ENCODE peak calls at places on chromosomes 13 and 19, in nine cellular contexts. Z, K, H, I, O, M, R, Q and Y are unnamed samples.

GRCh38 chr13:32031025-32031814 is at the start of gene FRY:
- DNase-seq in K (peak; percentile 83), Q (peak; percentile 10), R (peak; percentile 13), O (peak; percentile 51), Z (peak; percentile 28), I (peak; percentile 63), H (peak; percentile 41), M (no peak), Y (no peak)

GRCh38 chr13:94169783-94170513 is 309.5 kb downstream of the DCT start:
- DNase-seq in R (no peak), M (no peak), O (no peak), I (no peak), Z (no peak), K (no peak), H (no peak), Q (no peak), Y (no peak)

GRCh38 chr13:23856008-23856750 is 33.0 kb downstream of the MIPEP start:
- DNase-seq in H (no peak), Q (no peak), I (no peak), O (no peak), Z (no peak), M (no peak), R (no peak), K (peak; percentile 10), Y (no peak)

GRCh38 chr19:18339703-18340102 is 695 bp upstream of the PGPEP1 start:
- DNase-seq in O (no peak), R (no peak), M (no peak), I (no peak), H (no peak), Z (no peak), K (no peak), Q (no peak), Y (no peak)

GRCh38 chr13:51525567-51526165 is 58.6 kb upstream of the WDFY2 start:
- DNase-seq in K (no peak), M (no peak), R (no peak), Z (no peak), O (no peak), Q (no peak), I (no peak), H (no peak), Y (no peak)

GRCh38 chr13:113660066-113660465 is 2.1 kb upstream of the ATP4B start:
- DNase-seq in K (no peak), Q (no peak), O (no peak), Z (no peak), H (no peak), I (no peak), R (no peak), M (no peak), Y (no peak)

GRCh38 chr19:46648070-46648960 is 12.3 kb upstream of the GNG8 start:
- DNase-seq in O (no peak), H (no peak), M (no peak), Q (no peak), K (no peak), R (no peak), Z (no peak), I (no peak), Y (no peak)

GRCh38 chr13:39353988-39354387 is 249.0 kb downstream of the LHFPL6 start:
- DNase-seq in I (no peak), H (no peak), Q (no peak), M (no peak), Z (no peak), K (no peak), O (no peak), R (no peak), Y (no peak)

GRCh38 chr19:15717781-15718180 is 10.0 kb upstream of the OR10H2 start:
- DNase-seq in O (no peak), H (no peak), Z (no peak), K (no peak), R (no peak), Q (no peak), I (no peak), M (no peak), Y (no peak)

GRCh38 chr13:45932172-45932571 is 80.6 kb upstream of the SIAH3 start:
- DNase-seq in O (no peak), H (no peak), I (no peak), K (no peak), R (no peak), M (no peak), Q (no peak), Z (no peak), Y (no peak)

GRCh38 chr13:109790951-109791605 is 4.7 kb upstream of the IRS2 start:
- DNase-seq in I (peak; percentile 70), Q (no peak), H (no peak), O (no peak), Z (no peak), R (no peak), K (peak; percentile 45), M (no peak), Y (peak; percentile 92)

GRCh38 chr19:13918726-13919411 is 12.9 kb downstream of the CC2D1A start:
- DNase-seq in O (no peak), M (no peak), K (no peak), Q (no peak), H (no peak), R (no peak), I (no peak), Z (no peak), Y (no peak)

GRCh38 chr13:110245421-110245899 is 61.5 kb downstream of the COL4A1 start:
- DNase-seq in Z (no peak), M (no peak), O (no peak), K (no peak), H (no peak), R (no peak), I (no peak), Q (no peak), Y (no peak)

GRCh38 chr13:37966266-37966665 is 96.7 kb upstream of the TRPC4 start:
- DNase-seq in Q (no peak), K (no peak), M (no peak), H (no peak), R (peak; percentile 2), I (no peak), O (no peak), Z (no peak), Y (no peak)

GRCh38 chr19:29666634-29667389 is 1.6 kb downstream of the PLEKHF1 start:
- DNase-seq in M (no peak), I (no peak), K (no peak), O (no peak), Z (no peak), Q (no peak), R (no peak), H (no peak), Y (no peak)

GRCh38 chr13:109271991-109272454 is 514.4 kb downstream of the IRS2 start:
- DNase-seq in O (no peak), Q (no peak), R (no peak), M (peak; percentile 71), K (no peak), Z (no peak), H (no peak), I (no peak), Y (no peak)

GRCh38 chr13:97946951-97947588 is 6.4 kb upstream of the IPO5 start:
- DNase-seq in K (no peak), I (no peak), Q (no peak), M (no peak), O (no peak), H (no peak), R (peak; percentile 57), Z (no peak), Y (no peak)

GRCh38 chr19:45469132-45469834 is 1.5 kb downstream of the FOSB start:
- DNase-seq in K (peak; percentile 97), Z (peak; percentile 92), I (peak; percentile 90), Q (peak; percentile 82), O (peak; percentile 88), H (peak; percentile 94), R (peak; percentile 77), M (no peak), Y (peak; percentile 70)

GRCh38 chr19:12665646-12666304 is 767 bp downstream of the MAN2B1 start:
- DNase-seq in K (peak; percentile 43), M (no peak), O (no peak), Z (no peak), I (no peak), H (peak; percentile 66), R (no peak), Q (no peak), Y (no peak)

GRCh38 chr13:100394005-100394695 is 194.4 kb downstream of the GGACT start:
- DNase-seq in Z (no peak), R (peak; percentile 33), I (no peak), H (no peak), M (peak; percentile 50), K (peak; percentile 62), Q (no peak), O (no peak), Y (no peak)

GRCh38 chr13:79674765-79675515 is 194.0 kb downstream of the NDFIP2 start:
- DNase-seq in H (no peak), I (no peak), Z (no peak), O (no peak), M (no peak), R (no peak), K (peak; percentile 20), Q (no peak), Y (no peak)

GRCh38 chr19:16470911-16471811 is 609 bp downstream of the EPS15L1 start:
- DNase-seq in K (peak; percentile 49), O (no peak), M (no peak), I (no peak), Z (peak; percentile 10), H (no peak), Q (no peak), R (no peak), Y (no peak)

GRCh38 chr19:30145467-30145866 is 203.4 kb downstream of the URI1 start:
- DNase-seq in R (no peak), O (no peak), Q (no peak), Z (no peak), M (no peak), H (no peak), I (no peak), K (no peak), Y (no peak)

GRCh38 chr13:23847545-23847944 is 41.7 kb downstream of the MIPEP start:
- DNase-seq in Z (no peak), O (no peak), K (no peak), H (no peak), I (no peak), Q (no peak), M (no peak), R (no peak), Y (no peak)

GRCh38 chr19:29524201-29524911 is 1.4 kb upstream of the VSTM2B start:
- DNase-seq in R (no peak), Q (no peak), O (peak; percentile 52), Z (no peak), I (no peak), H (no peak), M (no peak), K (no peak), Y (no peak)

GRCh38 chr13:33334831-33335230 is 49.3 kb upstream of the STARD13 start:
- DNase-seq in O (no peak), Z (no peak), R (no peak), H (no peak), K (no peak), M (no peak), Q (no peak), I (no peak), Y (no peak)

GRCh38 chr13:26716984-26717383 is 43.6 kb downstream of the GPR12 start:
- DNase-seq in I (no peak), R (no peak), Z (no peak), K (no peak), O (no peak), Q (no peak), M (no peak), H (no peak), Y (no peak)

GRCh38 chr19:56133858-56134654 is 7.0 kb upstream of the ZNF444 start:
- DNase-seq in Q (no peak), I (no peak), M (no peak), R (no peak), H (peak; percentile 63), Z (no peak), O (no peak), K (peak; percentile 88), Y (peak; percentile 18)

GRCh38 chr13:78102121-78102677 is 183.6 kb upstream of the EDNRB start:
- DNase-seq in H (no peak), M (no peak), Z (no peak), O (no peak), Q (no peak), R (peak; percentile 9), I (no peak), K (no peak), Y (peak; percentile 81)

GRCh38 chr13:48263196-48263595 is 30.2 kb downstream of the ITM2B start:
- DNase-seq in Z (no peak), M (no peak), I (no peak), O (no peak), H (no peak), Q (no peak), K (no peak), R (no peak), Y (no peak)

GRCh38 chr13:85597790-85598500 is 201.3 kb downstream of the SLITRK6 start:
- DNase-seq in R (no peak), H (no peak), Z (no peak), I (no peak), Q (no peak), M (no peak), O (no peak), K (no peak), Y (no peak)